ENCODE peak calls at places on chromosomes 11 and 22, in five cellular contexts. D is Caco-2, F is skeletal muscle cell, K is NCI-H446, N is right lobe of liver. U is an unnamed sample.

GRCh38 chr22:19745155-19746133 is 15.1 kb upstream of the TBX1 start:
- DNase-seq in K (no peak), F (peak), D (no peak), N (no peak), U (no peak)

GRCh38 chr11:46010100-46010499 is 87.6 kb downstream of the LARGE2 start:
- DNase-seq in K (no peak), F (no peak), D (no peak), N (no peak), U (no peak)

GRCh38 chr11:72456651-72457050 is 22.3 kb upstream of the CLPB start:
- DNase-seq in N (no peak), F (no peak), D (no peak), K (no peak), U (no peak)

GRCh38 chr11:26618441-26618840 is 46.4 kb upstream of the MUC15 start:
- DNase-seq in K (no peak), D (no peak), N (no peak), F (no peak), U (no peak)

GRCh38 chr11:36088234-36088975 is 144.5 kb downstream of the LDLRAD3 start:
- DNase-seq in F (no peak), D (no peak), K (peak), N (no peak), U (no peak)

GRCh38 chr11:71977743-71978418 is 20.8 kb upstream of the IL18BP start:
- DNase-seq in K (peak), N (no peak), F (no peak), D (peak), U (peak)

GRCh38 chr11:113213549-113213948 is 100.8 kb upstream of the TTC12 start:
- DNase-seq in F (no peak), N (no peak), K (no peak), D (no peak), U (no peak)

GRCh38 chr11:65934014-65934413 is 11.3 kb upstream of the TSGA10IP start:
- DNase-seq in D (no peak), K (peak), N (no peak), F (no peak), U (no peak)

GRCh38 chr11:133726576-133726975 is 118.7 kb downstream of the SPATA19 start:
- DNase-seq in D (no peak), F (no peak), K (no peak), N (no peak), U (no peak)

U was measured in Panc1.